ENCODE peak calls at places on chromosomes 12 and 14, in seven cellular contexts. One of them, this sample, is unnamed.

GRCh38 chr12:55716582-55717396 is 943 bp downstream of the BLOC1S1 start:
- DNase-seq in HCT116: no peak
- DNase-seq in SK-N-SH: no peak
- DNase-seq in K562: no peak
- DNase-seq in GM12878: no peak
- DNase-seq in HepG2: no peak
- DNase-seq in H1: no peak
- DNase-seq in this sample: no peak

GRCh38 chr12:101957251-101957650 is 79.9 kb downstream of the DRAM1 start:
- DNase-seq in SK-N-SH: no peak
- DNase-seq in GM12878: no peak
- DNase-seq in HepG2: no peak
- DNase-seq in H1: no peak
- DNase-seq in K562: no peak
- DNase-seq in HCT116: no peak
- DNase-seq in this sample: no peak

GRCh38 chr14:81594012-81594411 is 60.4 kb upstream of the SEL1L start:
- DNase-seq in K562: no peak
- DNase-seq in HepG2: peak
- DNase-seq in HCT116: no peak
- DNase-seq in GM12878: no peak
- DNase-seq in H1: no peak
- DNase-seq in SK-N-SH: no peak
- DNase-seq in this sample: no peak

GRCh38 chr14:80930836-80931389 is 10.6 kb downstream of the CEP128 start:
- DNase-seq in SK-N-SH: no peak
- DNase-seq in GM12878: peak
- DNase-seq in HCT116: no peak
- DNase-seq in HepG2: no peak
- DNase-seq in H1: no peak
- DNase-seq in K562: no peak
- DNase-seq in this sample: no peak

GRCh38 chr12:31220633-31221565 is 105.1 kb downstream of the SINHCAF start:
- DNase-seq in HepG2: no peak
- DNase-seq in K562: no peak
- DNase-seq in H1: no peak
- DNase-seq in SK-N-SH: no peak
- DNase-seq in HCT116: no peak
- DNase-seq in GM12878: no peak
- DNase-seq in this sample: no peak

GRCh38 chr12:70648191-70648590 is 11.0 kb upstream of the PTPRB start:
- DNase-seq in GM12878: no peak
- DNase-seq in HepG2: no peak
- DNase-seq in H1: no peak
- DNase-seq in HCT116: no peak
- DNase-seq in SK-N-SH: no peak
- DNase-seq in K562: no peak
- DNase-seq in this sample: no peak

GRCh38 chr14:32134448-32135070 is 57.5 kb downstream of the ARHGAP5 start:
- DNase-seq in GM12878: no peak
- DNase-seq in HCT116: no peak
- DNase-seq in H1: no peak
- DNase-seq in HepG2: no peak
- DNase-seq in SK-N-SH: no peak
- DNase-seq in K562: no peak
- DNase-seq in this sample: peak

GRCh38 chr14:56144176-56144575 is 26.0 kb downstream of the PELI2 start:
- DNase-seq in HepG2: no peak
- DNase-seq in H1: no peak
- DNase-seq in SK-N-SH: no peak
- DNase-seq in K562: no peak
- DNase-seq in HCT116: no peak
- DNase-seq in GM12878: no peak
- DNase-seq in this sample: no peak

DNA sequence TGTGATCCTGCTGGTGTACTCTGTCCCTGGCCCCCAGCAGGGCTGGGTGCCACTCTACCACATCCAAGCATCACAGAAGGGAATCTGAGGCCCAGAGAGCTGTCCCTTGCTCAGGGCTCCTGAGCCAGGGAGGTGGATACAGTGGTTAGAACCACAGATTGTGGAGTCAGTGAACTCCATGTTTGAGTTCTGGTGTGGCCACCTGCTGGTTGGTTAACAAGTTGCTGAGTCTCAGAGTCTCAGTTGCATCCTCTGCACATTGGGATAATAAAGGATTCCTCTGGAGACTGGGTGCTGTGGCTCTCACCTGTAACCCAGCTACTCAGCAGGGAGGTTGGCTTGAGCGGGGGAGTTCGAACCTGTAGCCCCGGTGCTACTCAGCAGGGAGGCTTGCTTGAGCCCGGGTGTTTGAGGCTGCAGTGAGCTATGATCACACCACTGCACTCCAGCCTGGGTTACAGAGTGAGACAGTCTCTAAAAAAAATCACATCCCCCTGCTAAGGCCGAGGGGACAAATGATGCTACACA is 39.4 kb downstream of the MVK start:
- DNase-seq in H1: no peak
- DNase-seq in SK-N-SH: no peak
- DNase-seq in HepG2: peak
- DNase-seq in GM12878: no peak
- DNase-seq in HCT116: no peak
- DNase-seq in K562: peak
- DNase-seq in this sample: peak
- TF ChIP-seq JUND in H1: no peak
- TF ChIP-seq JUND in SK-N-SH: no peak
- TF ChIP-seq JUND in HepG2: no peak
- TF ChIP-seq JUND in GM12878: no peak
- TF ChIP-seq JUND in HCT116: no peak
- TF ChIP-seq JUND in K562: no peak
- TF ChIP-seq JUND in this sample: no peak

DNA sequence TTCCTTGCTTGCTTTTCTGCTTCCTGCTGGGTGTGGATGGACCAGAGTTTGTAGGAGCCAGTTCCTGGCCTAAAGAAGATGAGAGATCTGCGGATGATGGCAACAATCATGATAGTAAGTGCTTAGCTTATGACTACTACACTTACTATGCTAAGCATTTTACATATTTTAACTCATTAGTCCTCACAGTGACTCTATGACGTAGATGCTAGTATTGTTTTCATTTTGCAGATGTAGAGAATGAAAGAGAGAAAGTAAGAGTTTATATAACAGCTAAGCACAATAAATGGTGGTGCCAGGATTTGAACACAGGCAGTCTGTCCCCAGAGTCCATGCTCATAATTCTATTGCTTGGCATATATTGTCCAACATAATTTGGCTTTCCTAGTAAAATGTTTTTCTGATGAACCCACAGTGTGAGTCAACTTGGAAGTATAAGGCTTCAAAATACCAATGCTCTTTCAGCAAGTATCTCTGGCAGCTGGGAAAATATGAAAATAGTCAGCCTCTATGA is 363.2 kb upstream of the DDHD1 start:
- DNase-seq in HCT116: no peak
- DNase-seq in H1: no peak
- DNase-seq in K562: no peak
- DNase-seq in GM12878: no peak
- DNase-seq in SK-N-SH: no peak
- DNase-seq in HepG2: no peak
- DNase-seq in this sample: no peak
- TF ChIP-seq JUND in HCT116: no peak
- TF ChIP-seq JUND in H1: no peak
- TF ChIP-seq JUND in K562: no peak
- TF ChIP-seq JUND in GM12878: no peak
- TF ChIP-seq JUND in SK-N-SH: no peak
- TF ChIP-seq JUND in HepG2: no peak
- TF ChIP-seq JUND in this sample: no peak

GRCh38 chr12:8038659-8039114 is 6.2 kb downstream of the FOXJ2 start:
- DNase-seq in K562: peak
- DNase-seq in H1: peak
- DNase-seq in HepG2: no peak
- DNase-seq in HCT116: no peak
- DNase-seq in SK-N-SH: peak
- DNase-seq in GM12878: no peak
- DNase-seq in this sample: no peak
- TF ChIP-seq JUND in K562: no peak
- TF ChIP-seq JUND in H1: no peak
- TF ChIP-seq JUND in HepG2: no peak
- TF ChIP-seq JUND in HCT116: no peak
- TF ChIP-seq JUND in SK-N-SH: no peak
- TF ChIP-seq JUND in GM12878: no peak
- TF ChIP-seq JUND in this sample: no peak

DNA sequence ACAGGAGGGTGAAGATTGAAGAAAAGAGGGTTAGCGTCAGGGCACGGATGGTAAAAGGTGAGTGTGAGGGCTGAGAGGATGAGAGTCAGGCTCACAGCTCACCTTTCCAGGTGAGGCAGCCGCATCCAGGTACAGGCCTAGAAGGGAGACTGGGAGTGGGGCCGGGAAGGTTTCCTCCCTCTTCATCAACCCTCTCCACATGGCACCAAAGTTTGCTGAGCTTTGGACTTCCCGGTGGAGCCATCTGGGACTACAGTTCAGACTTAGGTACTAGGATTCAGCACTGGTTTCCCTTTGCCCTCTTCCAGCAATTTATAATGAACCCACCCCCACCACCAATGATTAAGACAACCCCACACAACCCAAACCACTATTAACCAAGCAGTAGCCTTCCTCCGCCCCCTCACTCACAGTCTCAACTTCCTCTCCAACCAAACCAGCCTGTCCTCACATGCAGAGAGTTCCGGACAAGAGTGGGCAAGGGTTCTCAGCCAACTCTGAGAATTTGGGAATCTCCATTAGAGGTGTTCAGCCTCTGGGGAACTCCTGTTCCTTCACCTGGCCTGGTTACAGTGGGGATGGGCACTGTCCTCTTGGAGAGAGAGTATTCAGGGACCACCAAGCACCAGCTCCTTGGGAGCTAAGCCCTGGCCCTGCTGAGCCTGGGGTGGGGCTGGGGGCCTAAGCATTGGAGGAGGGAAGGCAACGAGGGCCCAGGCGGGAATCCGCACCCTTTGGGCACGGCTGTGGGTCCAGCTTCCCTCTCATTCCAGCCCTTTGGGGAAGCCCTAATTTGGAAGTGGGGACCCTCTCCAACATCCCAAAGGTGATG is 2.3 kb upstream of the HOXC4 start:
- DNase-seq in HepG2: no peak
- DNase-seq in GM12878: no peak
- DNase-seq in SK-N-SH: no peak
- DNase-seq in H1: no peak
- DNase-seq in HCT116: no peak
- DNase-seq in K562: no peak
- DNase-seq in this sample: no peak
- TF ChIP-seq JUND in HepG2: no peak
- TF ChIP-seq JUND in GM12878: no peak
- TF ChIP-seq JUND in SK-N-SH: no peak
- TF ChIP-seq JUND in H1: no peak
- TF ChIP-seq JUND in HCT116: no peak
- TF ChIP-seq JUND in K562: no peak
- TF ChIP-seq JUND in this sample: no peak

GRCh38 chr12:128729628-128730121 is 94.1 kb downstream of the SLC15A4 start:
- DNase-seq in H1: no peak
- DNase-seq in GM12878: no peak
- DNase-seq in HepG2: peak
- DNase-seq in SK-N-SH: no peak
- DNase-seq in K562: no peak
- DNase-seq in HCT116: no peak
- DNase-seq in this sample: no peak

GRCh38 chr12:128737292-128737966 is 86.3 kb downstream of the SLC15A4 start:
- DNase-seq in H1: no peak
- DNase-seq in SK-N-SH: no peak
- DNase-seq in HepG2: no peak
- DNase-seq in HCT116: no peak
- DNase-seq in K562: no peak
- DNase-seq in GM12878: no peak
- DNase-seq in this sample: no peak

DNA sequence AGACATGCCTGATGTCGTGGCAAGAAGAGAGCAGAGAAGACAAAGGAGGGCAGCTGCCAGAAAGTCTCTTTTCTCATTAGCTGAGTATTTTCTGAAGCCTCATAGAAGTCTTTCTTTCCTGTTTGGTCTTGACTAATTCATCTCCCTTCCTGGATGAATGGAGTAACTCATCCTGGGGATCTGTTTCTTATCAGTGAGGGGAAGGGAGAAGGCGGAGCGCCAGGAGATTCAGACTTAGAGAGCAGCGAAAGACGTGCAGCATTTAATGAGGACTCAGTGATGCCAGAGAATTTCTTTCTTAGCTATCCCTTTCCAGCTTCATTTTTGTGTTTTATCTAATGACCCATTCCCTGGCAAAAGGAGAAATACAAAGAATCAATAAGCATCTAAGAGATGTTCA is 89.4 kb downstream of the SLC15A4 start:
- DNase-seq in HepG2: no peak
- DNase-seq in GM12878: no peak
- DNase-seq in HCT116: no peak
- DNase-seq in H1: no peak
- DNase-seq in K562: no peak
- DNase-seq in SK-N-SH: no peak
- DNase-seq in this sample: no peak
- TF ChIP-seq JUND in HepG2: no peak
- TF ChIP-seq JUND in GM12878: no peak
- TF ChIP-seq JUND in HCT116: no peak
- TF ChIP-seq JUND in H1: no peak
- TF ChIP-seq JUND in K562: no peak
- TF ChIP-seq JUND in SK-N-SH: no peak
- TF ChIP-seq JUND in this sample: no peak

GRCh38 chr14:104976198-104977007 is 1.8 kb downstream of the AHNAK2 start:
- DNase-seq in SK-N-SH: peak
- DNase-seq in GM12878: peak
- DNase-seq in HCT116: peak
- DNase-seq in K562: peak
- DNase-seq in H1: peak
- DNase-seq in HepG2: peak
- DNase-seq in this sample: peak

GRCh38 chr14:104979758-104980591 is 1.8 kb upstream of the AHNAK2 start:
- DNase-seq in HepG2: no peak
- DNase-seq in GM12878: no peak
- DNase-seq in K562: no peak
- DNase-seq in HCT116: no peak
- DNase-seq in H1: no peak
- DNase-seq in SK-N-SH: peak
- DNase-seq in this sample: peak

GRCh38 chr14:104978774-104979691 is 859 bp upstream of the AHNAK2 start:
- DNase-seq in K562: no peak
- DNase-seq in SK-N-SH: no peak
- DNase-seq in HCT116: no peak
- DNase-seq in HepG2: no peak
- DNase-seq in H1: no peak
- DNase-seq in GM12878: no peak
- DNase-seq in this sample: no peak

GRCh38 chr14:104977008-104977680 is 1.0 kb downstream of the AHNAK2 start:
- DNase-seq in GM12878: no peak
- DNase-seq in H1: no peak
- DNase-seq in HCT116: no peak
- DNase-seq in HepG2: no peak
- DNase-seq in K562: no peak
- DNase-seq in SK-N-SH: no peak
- DNase-seq in this sample: no peak

GRCh38 chr14:104977681-104978647 is at the start of gene AHNAK2:
- DNase-seq in H1: peak
- DNase-seq in HCT116: peak
- DNase-seq in GM12878: no peak
- DNase-seq in SK-N-SH: peak
- DNase-seq in K562: peak
- DNase-seq in HepG2: peak
- DNase-seq in this sample: peak
- TF ChIP-seq JUND in H1: no peak
- TF ChIP-seq JUND in HCT116: no peak
- TF ChIP-seq JUND in GM12878: no peak
- TF ChIP-seq JUND in SK-N-SH: no peak
- TF ChIP-seq JUND in K562: no peak
- TF ChIP-seq JUND in HepG2: no peak
- TF ChIP-seq JUND in this sample: no peak